ENCODE peak calls at places on chromosomes 16 and 17, in nine cellular contexts. M, V, F, N, C, U, T, X and G are unnamed samples.

GRCh38 chr16:48542020-48542473 is 67.9 kb downstream of the N4BP1 start:
- DNase-seq in X (peak), F (peak), C (peak), N (no peak), M (peak), T (peak), V (peak), U (peak), G (no peak)

GRCh38 chr16:89113661-89114060 is 20.0 kb downstream of the ACSF3 start:
- DNase-seq in X (no peak), U (no peak), C (no peak), M (no peak), T (peak), V (no peak), F (no peak), N (no peak), G (no peak)

GRCh38 chr17:74524751-74525725 is 6.2 kb downstream of the CD300LB start:
- DNase-seq in F (no peak), X (no peak), V (no peak), T (no peak), N (no peak), U (no peak), M (no peak), C (no peak), G (no peak)

GRCh38 chr17:11564483-11565380 is 33.5 kb upstream of the DNAH9 start:
- DNase-seq in F (no peak), X (no peak), U (peak), C (no peak), V (no peak), M (no peak), N (no peak), T (no peak), G (no peak)

GRCh38 chr17:5509482-5509881 is 23.1 kb downstream of the MIS12 start:
- DNase-seq in N (no peak), C (peak), U (no peak), M (no peak), V (no peak), T (no peak), X (no peak), F (no peak), G (no peak)

GRCh38 chr16:1152651-1153259 is at the start of gene CACNA1H:
- DNase-seq in N (no peak), T (no peak), C (no peak), X (peak), V (no peak), U (peak), M (peak), F (peak), G (no peak)

GRCh38 chr16:84396537-84397008 is 28.2 kb downstream of the ATP2C2 start:
- DNase-seq in U (no peak), X (no peak), T (peak), F (peak), V (no peak), M (peak), N (no peak), C (peak), G (no peak)

GRCh38 chr17:2089021-2089422 is 34.1 kb downstream of the HIC1 start:
- DNase-seq in U (no peak), T (peak), F (no peak), N (no peak), V (no peak), C (peak), X (no peak), M (no peak), G (no peak)

GRCh38 chr17:50129946-50130777 is at the start of gene SAMD14:
- DNase-seq in V (no peak), U (no peak), C (peak), F (no peak), M (peak), X (peak), T (peak), N (no peak), G (no peak)

GRCh38 chr16:52546291-52546941 is 527 bp downstream of the TOX3 start:
- DNase-seq in C (no peak), N (no peak), M (peak), U (no peak), F (no peak), T (peak), V (no peak), X (no peak), G (no peak)

GRCh38 chr17:67629963-67630320 is 87.8 kb upstream of the NOL11 start:
- DNase-seq in F (peak), X (peak), N (no peak), V (no peak), T (no peak), U (no peak), M (peak), C (peak), G (peak)

GRCh38 chr17:17811381-17812210 is 25.2 kb downstream of the SREBF1 start:
- DNase-seq in M (no peak), N (no peak), C (no peak), V (no peak), U (peak), F (peak), X (peak), T (no peak), G (no peak)

GRCh38 chr16:27515874-27516353 is 33.8 kb downstream of the GTF3C1 start:
- DNase-seq in U (peak), N (no peak), V (no peak), C (no peak), X (peak), T (no peak), F (peak), M (peak), G (no peak)

GRCh38 chr16:11386791-11387546 is 41.7 kb downstream of the RMI2 start:
- DNase-seq in C (no peak), V (no peak), F (no peak), N (no peak), M (peak), X (no peak), U (peak), T (peak), G (no peak)

GRCh38 chr17:20226814-20227482 is 217.8 kb downstream of the SPECC1 start:
- DNase-seq in X (peak), T (peak), M (peak), N (peak), C (peak), V (peak), F (peak), U (peak), G (peak)

GRCh38 chr16:83390759-83391158 is 417.0 kb upstream of the HSBP1 start:
- DNase-seq in C (no peak), V (no peak), T (no peak), F (no peak), N (no peak), U (no peak), M (no peak), X (no peak), G (no peak)

GRCh38 chr16:79049040-79049439 is 551.5 kb downstream of the MAF start:
- DNase-seq in V (no peak), U (no peak), N (no peak), T (no peak), F (no peak), M (no peak), C (no peak), X (no peak), G (no peak)

GRCh38 chr17:60106377-60107059 is 27.8 kb upstream of the HEATR6 start:
- DNase-seq in F (no peak), C (peak), V (no peak), M (no peak), N (no peak), U (no peak), T (no peak), X (no peak), G (no peak)

GRCh38 chr17:15496735-15497134 is 29.3 kb upstream of the CDRT4 start:
- DNase-seq in V (no peak), X (no peak), U (no peak), M (no peak), F (no peak), T (no peak), N (no peak), C (no peak), G (no peak)

GRCh38 chr17:43839670-43840101 is 6.7 kb upstream of the MPP3 start:
- DNase-seq in V (no peak), T (no peak), F (no peak), M (peak), U (no peak), C (no peak), N (no peak), X (no peak), G (no peak)

GRCh38 chr16:27529962-27530361 is 19.8 kb downstream of the GTF3C1 start:
- DNase-seq in T (no peak), F (no peak), M (no peak), N (no peak), X (no peak), U (no peak), C (peak), V (no peak), G (peak)

GRCh38 chr17:68029512-68030215 is 5.9 kb upstream of the KPNA2 start:
- DNase-seq in X (peak), V (no peak), U (no peak), T (no peak), F (no peak), N (no peak), M (peak), C (no peak), G (no peak)

GRCh38 chr16:2468142-2468724 is 2.9 kb upstream of the NTN3 start:
- DNase-seq in X (peak), C (peak), U (no peak), T (peak), V (no peak), F (peak), N (no peak), M (peak), G (no peak)

GRCh38 chr16:84281077-84281476 is 13.6 kb upstream of the WFDC1 start:
- DNase-seq in X (peak), F (no peak), C (peak), V (no peak), U (peak), M (peak), N (no peak), T (peak), G (no peak)

GRCh38 chr17:1588781-1589585 is 26.4 kb upstream of the PITPNA start:
- DNase-seq in C (no peak), X (no peak), T (no peak), M (peak), U (no peak), F (peak), N (no peak), V (no peak), G (no peak)

GRCh38 chr17:43556292-43556691 is 10.2 kb upstream of the ETV4 start:
- DNase-seq in C (peak), F (peak), N (no peak), T (no peak), V (peak), X (no peak), U (no peak), M (no peak), G (no peak)

GRCh38 chr17:4607261-4607731 is 23.0 kb downstream of the SMTNL2 start:
- DNase-seq in F (peak), C (no peak), N (no peak), U (peak), X (no peak), M (no peak), T (peak), V (no peak), G (no peak)

GRCh38 chr16:66695474-66695934 is 1.0 kb downstream of the CMTM4 start:
- DNase-seq in N (no peak), T (no peak), C (no peak), M (no peak), V (no peak), X (no peak), F (no peak), U (no peak), G (no peak)

GRCh38 chr16:75272097-75272548 is 20.7 kb upstream of the BCAR1 start:
- DNase-seq in T (peak), U (no peak), M (no peak), N (no peak), C (no peak), X (no peak), F (no peak), V (no peak), G (no peak)

GRCh38 chr16:25151996-25152395 is 40.5 kb downstream of the LCMT1 start:
- DNase-seq in F (no peak), T (no peak), U (no peak), X (no peak), V (no peak), C (peak), N (no peak), M (no peak), G (peak)

GRCh38 chr16:4323071-4323844 is 7.4 kb downstream of the GLIS2 start:
- DNase-seq in T (peak), F (peak), V (no peak), U (no peak), M (no peak), C (no peak), X (no peak), N (no peak), G (no peak)

GRCh38 chr17:5587431-5588032 is 3.2 kb upstream of the NLRP1 start:
- DNase-seq in T (no peak), M (peak), N (no peak), X (peak), V (no peak), F (peak), U (peak), C (peak), G (peak)

GRCh38 chr16:57639172-57639571 is 10.7 kb downstream of the ADGRG1 start:
- DNase-seq in X (peak), M (peak), V (no peak), F (no peak), U (peak), N (no peak), C (no peak), T (no peak), G (no peak)

GRCh38 chr16:55495616-55496289 is 13.1 kb upstream of the LPCAT2 start:
- DNase-seq in V (no peak), X (no peak), U (no peak), M (peak), C (peak), T (no peak), N (no peak), F (peak), G (peak)

GRCh38 chr16:55496509-55497145 is 12.2 kb upstream of the LPCAT2 start:
- DNase-seq in C (no peak), V (no peak), M (no peak), F (no peak), N (no peak), T (no peak), U (no peak), X (no peak), G (no peak)

GRCh38 chr16:55497558-55497957 is 11.3 kb upstream of the LPCAT2 start:
- DNase-seq in F (no peak), T (no peak), M (no peak), X (no peak), U (no peak), V (no peak), C (no peak), N (no peak), G (no peak)

GRCh38 chr16:55492756-55493380 is 13.9 kb downstream of the MMP2 start:
- DNase-seq in F (no peak), C (no peak), T (no peak), U (no peak), X (no peak), M (no peak), N (no peak), V (no peak), G (no peak)

DNA sequence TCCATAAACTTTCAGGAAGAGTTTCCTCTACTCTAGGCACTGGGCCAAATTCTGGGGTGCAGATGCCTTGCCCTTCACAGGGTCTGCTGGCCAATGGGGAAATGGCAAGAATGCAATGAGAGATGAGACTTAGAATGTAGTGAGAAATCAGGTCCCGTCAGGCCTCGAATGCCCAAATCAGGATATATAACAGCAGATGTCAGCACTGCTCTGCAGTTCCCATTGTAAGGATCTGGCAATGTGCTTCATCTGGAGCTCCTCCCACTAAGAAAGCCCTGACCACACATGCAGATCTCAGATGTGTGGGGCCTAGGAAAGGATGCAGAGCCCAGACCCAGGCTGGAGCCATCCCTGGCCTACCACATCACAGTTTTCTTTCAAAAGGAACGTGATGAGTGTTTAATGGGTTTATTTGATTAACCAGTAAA is 13.9 kb upstream of the LPCAT2 start:
- DNase-seq in M (peak), F (peak), U (peak), N (no peak), X (peak), V (no peak), C (peak), T (no peak), G (peak)
- TF ChIP-seq CTCF in M (peak), F (peak), U (no peak), N (no peak), X (peak), V (peak), C (peak), T (peak), G (peak)

GRCh38 chr17:30092886-30093285 is 23.7 kb upstream of the NSRP1 start:
- DNase-seq in X (peak), F (no peak), C (no peak), M (no peak), T (no peak), N (no peak), V (no peak), U (no peak), G (no peak)

GRCh38 chr17:30091771-30092170 is 24.8 kb upstream of the NSRP1 start:
- DNase-seq in V (no peak), F (no peak), U (no peak), M (no peak), N (no peak), T (no peak), C (peak), X (peak), G (peak)

GRCh38 chr17:30093463-30094147 is 23.0 kb upstream of the NSRP1 start:
- DNase-seq in V (no peak), U (peak), N (no peak), F (peak), X (peak), C (peak), T (no peak), M (peak), G (no peak)

GRCh38 chr17:30091166-30091670 is 25.4 kb upstream of the NSRP1 start:
- DNase-seq in M (no peak), X (peak), F (no peak), U (no peak), T (no peak), N (no peak), C (no peak), V (no peak), G (no peak)

DNA sequence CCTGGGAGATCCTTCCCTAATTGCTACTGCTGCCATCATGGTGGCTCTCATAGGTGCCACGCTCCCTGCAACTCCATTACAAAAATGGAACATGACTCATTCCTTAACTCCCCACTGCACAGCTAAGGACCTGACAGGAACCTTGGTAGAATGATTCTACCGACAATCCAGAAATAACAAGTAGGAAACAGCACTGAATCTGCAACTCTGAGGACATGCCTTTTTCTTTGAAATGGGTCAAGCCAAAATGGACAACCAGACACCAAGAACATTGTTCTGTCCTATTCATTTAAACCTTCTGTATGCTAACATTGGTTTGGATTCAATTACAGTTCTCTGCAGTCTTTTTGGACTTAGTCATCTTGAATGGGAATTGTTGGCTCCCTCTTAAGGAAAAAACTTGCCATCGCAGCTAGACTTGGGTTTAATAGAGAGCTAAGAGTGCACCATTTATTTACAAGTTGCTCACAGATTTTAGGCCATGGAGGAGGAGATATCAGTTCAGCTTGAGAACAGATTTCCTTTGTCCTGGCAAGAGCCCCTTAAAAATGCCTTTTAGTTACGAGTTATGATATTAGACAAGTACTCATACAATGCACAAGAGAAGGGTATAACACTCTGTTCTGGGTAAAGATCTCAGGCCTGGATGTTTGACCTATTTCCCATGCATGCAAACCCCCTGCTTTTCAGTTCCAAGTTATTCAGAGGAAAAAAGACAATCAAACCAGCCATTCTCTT is 20.9 kb upstream of the NSRP1 start:
- DNase-seq in N (no peak), X (peak), C (peak), V (no peak), F (peak), U (peak), M (peak), T (no peak), G (peak)
- TF ChIP-seq CTCF in N (peak), X (peak), C (peak), V (peak), F (peak), U (peak), M (peak), T (peak), G (peak)

GRCh38 chr16:77662241-77662640 is 60.1 kb upstream of the NUDT7 start:
- DNase-seq in C (no peak), N (no peak), X (no peak), M (no peak), F (no peak), T (no peak), V (no peak), U (no peak), G (no peak)

GRCh38 chr16:77660311-77660710 is 62.0 kb upstream of the NUDT7 start:
- DNase-seq in M (peak), N (no peak), X (peak), U (no peak), V (no peak), T (no peak), C (peak), F (no peak), G (peak)

GRCh38 chr16:77652399-77652798 is 69.9 kb upstream of the NUDT7 start:
- DNase-seq in T (no peak), X (no peak), U (no peak), F (no peak), V (no peak), M (no peak), C (no peak), N (no peak), G (no peak)

GRCh38 chr16:77657016-77657415 is 65.3 kb upstream of the NUDT7 start:
- DNase-seq in M (peak), N (no peak), F (no peak), C (peak), V (no peak), X (peak), T (no peak), U (peak), G (peak)
- TF ChIP-seq CTCF in M (peak), N (no peak), F (no peak), C (no peak), V (no peak), X (peak), T (no peak), U (no peak), G (no peak)

GRCh38 chr17:35433075-35433894 is 985 bp upstream of the SLFN12 start:
- DNase-seq in C (peak), M (peak), F (peak), T (peak), V (no peak), U (peak), N (peak), X (peak), G (peak)
- TF ChIP-seq CTCF in C (peak), M (peak), F (no peak), T (no peak), V (no peak), U (no peak), N (no peak), X (no peak), G (peak)

DNA sequence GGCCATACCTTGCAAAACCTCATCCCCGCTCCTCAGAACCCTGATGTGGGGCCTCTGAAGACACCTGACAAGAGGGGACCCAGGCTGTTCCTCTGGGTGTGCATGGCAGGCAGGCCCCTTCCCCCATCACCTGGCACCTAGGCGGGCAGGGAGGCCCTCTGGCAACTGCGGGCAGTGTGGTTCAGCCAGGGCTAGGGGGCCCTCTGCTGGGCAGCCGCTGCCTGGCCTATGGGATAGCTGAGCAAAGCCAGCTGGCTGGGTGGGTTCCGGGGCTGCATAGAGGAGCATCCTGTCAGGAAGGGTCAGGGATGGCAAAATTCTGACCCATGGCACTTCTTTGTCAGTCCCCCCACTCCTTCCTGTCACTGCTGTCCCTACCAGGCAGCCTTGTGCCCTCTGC is 228.7 kb upstream of the ASIC2 start:
- DNase-seq in M (peak), U (peak), V (no peak), N (no peak), C (no peak), F (peak), X (peak), T (no peak), G (no peak)
- TF ChIP-seq CTCF in M (peak), U (peak), V (no peak), N (no peak), C (no peak), F (peak), X (peak), T (peak), G (no peak)